ENCODE peak calls at places on chromosome 14, in eight cellular contexts. One of them, this sample, is unnamed.

GRCh38 chr14:52686176-52686575 is 9.2 kb downstream of the ERO1A start:
- DNase-seq in pancreas: no peak
- DNase-seq in dorsolateral prefrontal cortex: no peak
- DNase-seq in AG10803: no peak
- DNase-seq in IMR-90: no peak
- DNase-seq in HCT116: no peak
- DNase-seq in transverse colon: no peak
- DNase-seq in fibroblast of the aortic adventitia: no peak
- DNase-seq in this sample: no peak

GRCh38 chr14:25042362-25043299 is 7.3 kb downstream of the STXBP6 start:
- DNase-seq in pancreas: no peak
- DNase-seq in dorsolateral prefrontal cortex: peak
- DNase-seq in AG10803: peak
- DNase-seq in IMR-90: peak
- DNase-seq in HCT116: no peak
- DNase-seq in transverse colon: peak
- DNase-seq in fibroblast of the aortic adventitia: peak
- DNase-seq in this sample: peak

GRCh38 chr14:72538387-72538786 is 355.5 kb downstream of the DPF3 start:
- DNase-seq in pancreas: no peak
- DNase-seq in dorsolateral prefrontal cortex: no peak
- DNase-seq in AG10803: no peak
- DNase-seq in IMR-90: no peak
- DNase-seq in HCT116: no peak
- DNase-seq in transverse colon: no peak
- DNase-seq in fibroblast of the aortic adventitia: no peak
- DNase-seq in this sample: no peak

GRCh38 chr14:104800600-104801283 is at the start of gene ZBTB42:
- DNase-seq in pancreas: peak
- DNase-seq in dorsolateral prefrontal cortex: peak
- DNase-seq in AG10803: peak
- DNase-seq in IMR-90: peak
- DNase-seq in HCT116: no peak
- DNase-seq in transverse colon: peak
- DNase-seq in fibroblast of the aortic adventitia: peak
- DNase-seq in this sample: peak

GRCh38 chr14:60189923-60190840 is 25.0 kb upstream of the DHRS7 start:
- DNase-seq in pancreas: no peak
- DNase-seq in dorsolateral prefrontal cortex: no peak
- DNase-seq in AG10803: peak
- DNase-seq in IMR-90: no peak
- DNase-seq in HCT116: no peak
- DNase-seq in transverse colon: no peak
- DNase-seq in fibroblast of the aortic adventitia: peak
- DNase-seq in this sample: no peak

GRCh38 chr14:104885973-104886689 is 21.1 kb downstream of the CEP170B start:
- DNase-seq in pancreas: no peak
- DNase-seq in dorsolateral prefrontal cortex: no peak
- DNase-seq in AG10803: no peak
- DNase-seq in IMR-90: no peak
- DNase-seq in HCT116: no peak
- DNase-seq in transverse colon: peak
- DNase-seq in fibroblast of the aortic adventitia: no peak
- DNase-seq in this sample: no peak

GRCh38 chr14:99198746-99199145 is 73.3 kb downstream of the BCL11B start:
- DNase-seq in pancreas: no peak
- DNase-seq in dorsolateral prefrontal cortex: no peak
- DNase-seq in AG10803: no peak
- DNase-seq in IMR-90: no peak
- DNase-seq in HCT116: no peak
- DNase-seq in transverse colon: no peak
- DNase-seq in fibroblast of the aortic adventitia: no peak
- DNase-seq in this sample: no peak

GRCh38 chr14:68451676-68452387 is 341.0 kb downstream of the ZFP36L1 start:
- DNase-seq in pancreas: no peak
- DNase-seq in dorsolateral prefrontal cortex: no peak
- DNase-seq in AG10803: peak
- DNase-seq in IMR-90: no peak
- DNase-seq in HCT116: no peak
- DNase-seq in transverse colon: no peak
- DNase-seq in fibroblast of the aortic adventitia: peak
- DNase-seq in this sample: peak

GRCh38 chr14:57346741-57347140 is 43.6 kb upstream of the NAA30 start:
- DNase-seq in pancreas: no peak
- DNase-seq in dorsolateral prefrontal cortex: no peak
- DNase-seq in AG10803: no peak
- DNase-seq in IMR-90: no peak
- DNase-seq in HCT116: no peak
- DNase-seq in transverse colon: no peak
- DNase-seq in fibroblast of the aortic adventitia: no peak
- DNase-seq in this sample: no peak

GRCh38 chr14:57712698-57713097 is 153.2 kb downstream of the SLC35F4 start:
- DNase-seq in pancreas: no peak
- DNase-seq in dorsolateral prefrontal cortex: no peak
- DNase-seq in AG10803: no peak
- DNase-seq in IMR-90: no peak
- DNase-seq in HCT116: no peak
- DNase-seq in transverse colon: no peak
- DNase-seq in fibroblast of the aortic adventitia: no peak
- DNase-seq in this sample: no peak

GRCh38 chr14:95784137-95784536 is 70.2 kb upstream of the TCL1A start:
- DNase-seq in pancreas: peak
- DNase-seq in dorsolateral prefrontal cortex: no peak
- DNase-seq in AG10803: peak
- DNase-seq in IMR-90: peak
- DNase-seq in HCT116: no peak
- DNase-seq in transverse colon: no peak
- DNase-seq in fibroblast of the aortic adventitia: peak
- DNase-seq in this sample: peak

GRCh38 chr14:72024043-72024407 is 91.8 kb downstream of the RGS6 start:
- DNase-seq in pancreas: peak
- DNase-seq in dorsolateral prefrontal cortex: no peak
- DNase-seq in AG10803: peak
- DNase-seq in IMR-90: peak
- DNase-seq in HCT116: peak
- DNase-seq in transverse colon: peak
- DNase-seq in fibroblast of the aortic adventitia: peak
- DNase-seq in this sample: peak

DNA sequence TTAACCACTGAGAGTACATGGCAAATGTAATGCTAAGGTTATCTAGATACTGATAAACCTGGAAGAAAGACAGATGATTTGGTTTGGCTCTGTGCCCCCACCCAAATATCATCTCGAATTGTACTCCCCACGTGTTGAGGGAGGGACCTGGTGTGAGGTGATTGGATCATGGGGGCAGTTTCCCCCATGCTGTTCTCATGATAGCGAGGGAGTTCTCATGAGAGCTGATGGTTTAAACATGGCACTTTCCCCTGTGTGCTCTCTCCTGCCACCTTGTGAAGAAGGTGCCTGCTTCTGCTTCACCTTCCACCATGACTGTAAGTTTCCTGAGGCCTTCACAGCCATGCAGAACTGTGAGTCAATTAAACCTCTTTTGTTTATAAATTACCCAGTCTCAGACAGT is 14.2 kb downstream of the NOXRED1 start:
- DNase-seq in pancreas: no peak
- DNase-seq in dorsolateral prefrontal cortex: no peak
- DNase-seq in AG10803: no peak
- DNase-seq in IMR-90: no peak
- DNase-seq in HCT116: peak
- DNase-seq in transverse colon: peak
- DNase-seq in fibroblast of the aortic adventitia: peak
- DNase-seq in this sample: no peak
- TF ChIP-seq CTCF in pancreas: no peak
- TF ChIP-seq CTCF in dorsolateral prefrontal cortex: no peak
- TF ChIP-seq CTCF in AG10803: no peak
- TF ChIP-seq CTCF in IMR-90: peak
- TF ChIP-seq CTCF in HCT116: peak
- TF ChIP-seq CTCF in transverse colon: peak
- TF ChIP-seq CTCF in fibroblast of the aortic adventitia: peak
- TF ChIP-seq CTCF in this sample: no peak

GRCh38 chr14:63478437-63478852 is 64.7 kb downstream of the PPP2R5E start:
- DNase-seq in pancreas: no peak
- DNase-seq in dorsolateral prefrontal cortex: no peak
- DNase-seq in AG10803: no peak
- DNase-seq in IMR-90: no peak
- DNase-seq in HCT116: no peak
- DNase-seq in transverse colon: no peak
- DNase-seq in fibroblast of the aortic adventitia: no peak
- DNase-seq in this sample: no peak
- H3K4me3 ChIP-seq in pancreas: no peak
- H3K4me3 ChIP-seq in dorsolateral prefrontal cortex: no peak
- H3K4me3 ChIP-seq in AG10803: no peak
- H3K4me3 ChIP-seq in IMR-90: no peak
- H3K4me3 ChIP-seq in HCT116: no peak
- H3K4me3 ChIP-seq in transverse colon: no peak
- H3K4me3 ChIP-seq in fibroblast of the aortic adventitia: no peak
- H3K4me3 ChIP-seq in this sample: no peak

DNA sequence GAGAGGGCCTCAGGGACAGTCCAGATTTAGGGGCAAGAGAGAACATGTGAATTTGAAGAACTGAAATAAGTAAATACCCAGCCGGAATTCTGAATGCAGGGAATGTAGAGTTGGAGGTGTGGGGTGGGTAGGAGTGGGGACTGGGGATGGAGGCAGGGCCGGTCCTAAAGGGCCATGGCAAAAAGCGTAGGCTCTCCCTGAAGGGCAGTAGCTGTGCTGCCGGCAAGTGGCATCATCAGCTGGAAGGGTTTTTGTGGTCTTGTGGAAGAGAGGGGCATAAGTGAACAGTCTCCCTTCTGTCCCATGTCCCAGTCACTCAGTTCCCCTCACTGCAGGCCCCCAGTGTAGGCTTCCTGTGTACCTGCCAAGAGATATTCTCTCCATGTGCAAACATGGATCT is 104.6 kb downstream of the GCH1 start:
- DNase-seq in pancreas: no peak
- DNase-seq in dorsolateral prefrontal cortex: no peak
- DNase-seq in AG10803: no peak
- DNase-seq in IMR-90: no peak
- DNase-seq in HCT116: no peak
- DNase-seq in transverse colon: no peak
- DNase-seq in fibroblast of the aortic adventitia: no peak
- DNase-seq in this sample: no peak
- TF ChIP-seq CTCF in pancreas: no peak
- TF ChIP-seq CTCF in dorsolateral prefrontal cortex: no peak
- TF ChIP-seq CTCF in AG10803: no peak
- TF ChIP-seq CTCF in IMR-90: no peak
- TF ChIP-seq CTCF in HCT116: no peak
- TF ChIP-seq CTCF in transverse colon: no peak
- TF ChIP-seq CTCF in fibroblast of the aortic adventitia: no peak
- TF ChIP-seq CTCF in this sample: no peak

GRCh38 chr14:93643127-93643526 is 145.2 kb downstream of the PRIMA1 start:
- DNase-seq in pancreas: no peak
- DNase-seq in dorsolateral prefrontal cortex: no peak
- DNase-seq in AG10803: no peak
- DNase-seq in IMR-90: no peak
- DNase-seq in HCT116: no peak
- DNase-seq in transverse colon: no peak
- DNase-seq in fibroblast of the aortic adventitia: no peak
- DNase-seq in this sample: no peak
- H3K4me3 ChIP-seq in pancreas: no peak
- H3K4me3 ChIP-seq in dorsolateral prefrontal cortex: no peak
- H3K4me3 ChIP-seq in AG10803: no peak
- H3K4me3 ChIP-seq in IMR-90: no peak
- H3K4me3 ChIP-seq in HCT116: no peak
- H3K4me3 ChIP-seq in transverse colon: no peak
- H3K4me3 ChIP-seq in fibroblast of the aortic adventitia: no peak
- H3K4me3 ChIP-seq in this sample: no peak

DNA sequence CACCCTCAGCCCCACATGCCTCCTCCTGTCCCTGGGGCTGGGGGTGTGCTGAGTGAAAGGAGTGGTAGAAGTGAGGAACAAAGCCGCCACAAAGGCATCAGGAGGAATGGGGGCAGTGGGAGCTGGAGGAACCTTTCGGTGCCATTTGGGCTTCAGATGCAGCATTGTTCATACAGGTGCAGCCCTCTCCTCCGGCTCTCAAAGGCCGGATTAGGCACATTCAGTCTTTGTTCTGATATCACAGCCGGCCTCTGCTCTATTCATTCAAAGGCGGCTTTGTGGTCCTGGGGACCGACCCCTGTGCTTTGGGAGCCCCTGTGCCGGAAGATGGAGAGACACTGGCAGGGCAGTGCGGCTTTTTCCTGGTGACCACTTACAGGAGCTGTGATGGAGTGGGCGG is 53.2 kb downstream of the SMOC1 start:
- DNase-seq in pancreas: no peak
- DNase-seq in dorsolateral prefrontal cortex: no peak
- DNase-seq in AG10803: no peak
- DNase-seq in IMR-90: no peak
- DNase-seq in HCT116: no peak
- DNase-seq in transverse colon: no peak
- DNase-seq in fibroblast of the aortic adventitia: no peak
- DNase-seq in this sample: no peak
- TF ChIP-seq CTCF in pancreas: no peak
- TF ChIP-seq CTCF in dorsolateral prefrontal cortex: no peak
- TF ChIP-seq CTCF in AG10803: no peak
- TF ChIP-seq CTCF in IMR-90: no peak
- TF ChIP-seq CTCF in HCT116: no peak
- TF ChIP-seq CTCF in transverse colon: no peak
- TF ChIP-seq CTCF in fibroblast of the aortic adventitia: no peak
- TF ChIP-seq CTCF in this sample: no peak

GRCh38 chr14:55332654-55333570 is 61.7 kb downstream of the FBXO34 start:
- DNase-seq in pancreas: no peak
- DNase-seq in dorsolateral prefrontal cortex: no peak
- DNase-seq in AG10803: no peak
- DNase-seq in IMR-90: peak
- DNase-seq in HCT116: no peak
- DNase-seq in transverse colon: no peak
- DNase-seq in fibroblast of the aortic adventitia: no peak
- DNase-seq in this sample: peak
- H3K4me3 ChIP-seq in pancreas: no peak
- H3K4me3 ChIP-seq in dorsolateral prefrontal cortex: no peak
- H3K4me3 ChIP-seq in AG10803: no peak
- H3K4me3 ChIP-seq in IMR-90: no peak
- H3K4me3 ChIP-seq in HCT116: no peak
- H3K4me3 ChIP-seq in transverse colon: no peak
- H3K4me3 ChIP-seq in fibroblast of the aortic adventitia: no peak
- H3K4me3 ChIP-seq in this sample: no peak

DNA sequence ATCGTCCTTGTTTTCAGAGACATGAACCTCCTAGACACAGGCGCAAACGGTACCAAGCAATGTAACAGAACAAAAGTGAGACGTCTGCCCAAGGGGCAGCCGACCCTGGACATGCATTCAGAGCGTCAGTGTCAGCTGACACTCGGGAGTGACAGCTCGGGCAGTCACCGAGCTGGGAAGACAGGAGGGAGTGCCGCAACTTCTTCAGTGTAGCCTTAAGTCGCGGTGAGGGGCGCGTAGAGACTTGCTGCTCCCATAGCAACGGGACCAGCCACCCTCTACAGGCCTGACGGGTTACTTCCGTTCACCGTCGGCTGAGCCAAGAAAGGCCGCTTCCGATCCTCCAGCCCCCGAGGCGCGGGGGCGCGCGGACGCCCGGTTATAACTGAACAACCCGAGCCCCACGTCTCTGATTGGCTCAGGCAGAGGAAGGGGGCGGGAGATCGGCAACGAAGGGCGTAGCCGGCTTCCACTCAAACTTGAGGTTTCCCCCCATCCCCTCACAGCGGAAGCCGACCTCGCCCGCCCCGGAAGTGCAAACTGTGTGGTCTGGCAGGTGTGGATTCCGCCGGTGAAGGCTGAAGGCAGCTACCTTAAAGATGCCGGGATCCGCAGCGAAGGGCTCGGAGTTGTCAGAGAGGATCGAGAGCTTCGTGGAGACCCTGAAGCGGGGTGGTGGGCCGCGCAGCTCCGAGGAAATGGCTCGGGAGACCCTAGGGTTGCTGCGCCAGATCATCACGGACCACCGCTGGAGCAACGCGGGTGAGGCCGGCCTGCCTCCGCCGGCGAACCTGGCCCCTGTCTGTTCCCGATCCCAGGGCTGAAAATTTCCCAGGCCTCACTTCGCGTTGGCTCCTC is at the start of gene EIF2B2:
- DNase-seq in pancreas: peak
- DNase-seq in dorsolateral prefrontal cortex: peak
- DNase-seq in AG10803: peak
- DNase-seq in IMR-90: peak
- DNase-seq in HCT116: peak
- DNase-seq in transverse colon: peak
- DNase-seq in fibroblast of the aortic adventitia: peak
- DNase-seq in this sample: peak
- TF ChIP-seq CTCF in pancreas: no peak
- TF ChIP-seq CTCF in dorsolateral prefrontal cortex: peak
- TF ChIP-seq CTCF in AG10803: peak
- TF ChIP-seq CTCF in IMR-90: peak
- TF ChIP-seq CTCF in HCT116: no peak
- TF ChIP-seq CTCF in transverse colon: peak
- TF ChIP-seq CTCF in fibroblast of the aortic adventitia: peak
- TF ChIP-seq CTCF in this sample: peak

This sample was measured in fibroblast of villous mesenchyme.